ENCODE peak calls at places on chromosome 19, in eight cellular contexts. One of them, this sample, is unnamed. For H3K4me1, the result is how much of the 10 kb centered on the place peaks cover.

GRCh38 chr19:53824134-53824611 is at the start of gene NLRP12:
- DNase-seq in esophagus squamous epithelium: no peak
- DNase-seq in body of pancreas: no peak
- DNase-seq in breast epithelium: no peak
- DNase-seq in A549: no peak
- DNase-seq in right lobe of liver: peak
- DNase-seq in heart left ventricle: peak
- DNase-seq in gastrocnemius medialis: no peak
- DNase-seq in this sample: peak

GRCh38 chr19:22331521-22331920 is 45.3 kb downstream of the ZNF729 start:
- DNase-seq in gastrocnemius medialis: no peak
- DNase-seq in body of pancreas: no peak
- DNase-seq in right lobe of liver: no peak
- DNase-seq in esophagus squamous epithelium: no peak
- DNase-seq in breast epithelium: no peak
- DNase-seq in A549: no peak
- DNase-seq in heart left ventricle: no peak
- DNase-seq in this sample: no peak

GRCh38 chr19:48819366-48819816 is 8.6 kb upstream of the BCAT2 start:
- DNase-seq in gastrocnemius medialis: peak
- DNase-seq in right lobe of liver: peak
- DNase-seq in breast epithelium: peak
- DNase-seq in heart left ventricle: peak
- DNase-seq in body of pancreas: peak
- DNase-seq in esophagus squamous epithelium: no peak
- DNase-seq in A549: peak
- DNase-seq in this sample: peak

GRCh38 chr19:36686365-36687213 is 823 bp upstream of the ZNF567 start:
- DNase-seq in right lobe of liver: peak
- DNase-seq in breast epithelium: no peak
- DNase-seq in A549: no peak
- DNase-seq in heart left ventricle: no peak
- DNase-seq in esophagus squamous epithelium: no peak
- DNase-seq in body of pancreas: peak
- DNase-seq in gastrocnemius medialis: no peak
- DNase-seq in this sample: peak

GRCh38 chr19:13799669-13800068 is 4.4 kb downstream of the ZSWIM4 start:
- DNase-seq in body of pancreas: no peak
- DNase-seq in A549: no peak
- DNase-seq in breast epithelium: no peak
- DNase-seq in esophagus squamous epithelium: no peak
- DNase-seq in gastrocnemius medialis: no peak
- DNase-seq in heart left ventricle: no peak
- DNase-seq in right lobe of liver: no peak
- DNase-seq in this sample: no peak

GRCh38 chr19:13181747-13182388 is 31.7 kb downstream of the IER2 start:
- DNase-seq in A549: no peak
- DNase-seq in esophagus squamous epithelium: no peak
- DNase-seq in breast epithelium: peak
- DNase-seq in right lobe of liver: peak
- DNase-seq in heart left ventricle: peak
- DNase-seq in body of pancreas: peak
- DNase-seq in gastrocnemius medialis: no peak
- DNase-seq in this sample: peak

GRCh38 chr19:38486731-38487336 is 53.3 kb downstream of the RYR1 start:
- DNase-seq in breast epithelium: no peak
- DNase-seq in gastrocnemius medialis: no peak
- DNase-seq in heart left ventricle: no peak
- DNase-seq in body of pancreas: no peak
- DNase-seq in right lobe of liver: no peak
- DNase-seq in esophagus squamous epithelium: no peak
- DNase-seq in A549: no peak
- DNase-seq in this sample: no peak

GRCh38 chr19:1914826-1915341 is 9.7 kb downstream of the ADAT3 start:
- DNase-seq in breast epithelium: no peak
- DNase-seq in heart left ventricle: no peak
- DNase-seq in esophagus squamous epithelium: no peak
- DNase-seq in A549: no peak
- DNase-seq in right lobe of liver: no peak
- DNase-seq in gastrocnemius medialis: no peak
- DNase-seq in body of pancreas: no peak
- DNase-seq in this sample: no peak

GRCh38 chr19:13621413-13621812 is 115.1 kb upstream of the CACNA1A start:
- DNase-seq in heart left ventricle: no peak
- DNase-seq in gastrocnemius medialis: no peak
- DNase-seq in esophagus squamous epithelium: no peak
- DNase-seq in breast epithelium: no peak
- DNase-seq in right lobe of liver: no peak
- DNase-seq in body of pancreas: no peak
- DNase-seq in A549: peak
- DNase-seq in this sample: peak

GRCh38 chr19:29671393-29672076 is 6.3 kb downstream of the PLEKHF1 start:
- DNase-seq in heart left ventricle: peak
- DNase-seq in esophagus squamous epithelium: peak
- DNase-seq in body of pancreas: peak
- DNase-seq in A549: peak
- DNase-seq in gastrocnemius medialis: peak
- DNase-seq in breast epithelium: peak
- DNase-seq in right lobe of liver: no peak
- DNase-seq in this sample: no peak

GRCh38 chr19:13610042-13610691 is 103.9 kb upstream of the CACNA1A start:
- DNase-seq in body of pancreas: no peak
- DNase-seq in esophagus squamous epithelium: no peak
- DNase-seq in right lobe of liver: no peak
- DNase-seq in breast epithelium: no peak
- DNase-seq in A549: peak
- DNase-seq in gastrocnemius medialis: no peak
- DNase-seq in heart left ventricle: no peak
- DNase-seq in this sample: no peak

GRCh38 chr19:13788991-13789390 is 6.3 kb upstream of the ZSWIM4 start:
- DNase-seq in heart left ventricle: peak
- DNase-seq in breast epithelium: peak
- DNase-seq in body of pancreas: no peak
- DNase-seq in gastrocnemius medialis: no peak
- DNase-seq in esophagus squamous epithelium: no peak
- DNase-seq in right lobe of liver: no peak
- DNase-seq in A549: no peak
- DNase-seq in this sample: no peak

GRCh38 chr19:34259367-34259865 is 5.1 kb downstream of the GARRE1 start:
- DNase-seq in heart left ventricle: no peak
- DNase-seq in right lobe of liver: no peak
- DNase-seq in gastrocnemius medialis: no peak
- DNase-seq in breast epithelium: no peak
- DNase-seq in A549: no peak
- DNase-seq in esophagus squamous epithelium: no peak
- DNase-seq in body of pancreas: no peak
- DNase-seq in this sample: no peak

GRCh38 chr19:14474827-14475226 is 327 bp downstream of the PTGER1 start:
- DNase-seq in esophagus squamous epithelium: no peak
- DNase-seq in heart left ventricle: no peak
- DNase-seq in A549: no peak
- DNase-seq in right lobe of liver: no peak
- DNase-seq in gastrocnemius medialis: no peak
- DNase-seq in breast epithelium: no peak
- DNase-seq in body of pancreas: no peak
- DNase-seq in this sample: no peak

GRCh38 chr19:4495471-4495870 is 22.8 kb downstream of the PLIN4 start:
- DNase-seq in body of pancreas: no peak
- DNase-seq in heart left ventricle: no peak
- DNase-seq in breast epithelium: no peak
- DNase-seq in A549: peak
- DNase-seq in gastrocnemius medialis: no peak
- DNase-seq in right lobe of liver: no peak
- DNase-seq in esophagus squamous epithelium: no peak
- DNase-seq in this sample: no peak
- TF ChIP-seq CTCF in body of pancreas: peak
- TF ChIP-seq CTCF in heart left ventricle: no peak
- TF ChIP-seq CTCF in breast epithelium: no peak
- TF ChIP-seq CTCF in A549: peak
- TF ChIP-seq CTCF in gastrocnemius medialis: no peak
- TF ChIP-seq CTCF in right lobe of liver: peak
- TF ChIP-seq CTCF in esophagus squamous epithelium: peak
- TF ChIP-seq CTCF in this sample: no peak

DNA sequence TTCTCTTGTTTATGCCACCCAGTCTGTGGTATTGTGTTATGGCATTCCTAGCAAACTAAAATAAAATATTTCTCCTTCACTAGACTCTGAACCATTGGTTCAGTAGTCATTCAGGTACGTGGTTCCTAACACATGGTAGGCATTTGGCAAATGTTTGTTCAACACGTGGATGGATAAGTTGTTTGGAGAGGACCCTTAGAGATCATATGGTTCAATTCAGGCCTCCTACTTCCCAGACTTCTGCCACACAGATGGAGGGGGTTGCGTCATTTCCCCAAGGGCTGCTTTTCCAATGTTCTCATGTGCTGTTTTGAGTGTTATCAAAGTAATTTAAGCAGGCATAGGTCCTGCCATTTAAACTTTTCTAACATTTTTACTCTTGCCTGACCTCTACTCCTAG is 6.7 kb downstream of the CXCL17 start:
- DNase-seq in A549: no peak
- DNase-seq in breast epithelium: no peak
- DNase-seq in right lobe of liver: no peak
- DNase-seq in gastrocnemius medialis: no peak
- DNase-seq in body of pancreas: no peak
- DNase-seq in heart left ventricle: no peak
- DNase-seq in esophagus squamous epithelium: no peak
- DNase-seq in this sample: no peak
- TF ChIP-seq POLR2A in A549: no peak
- TF ChIP-seq POLR2A in breast epithelium: no peak
- TF ChIP-seq POLR2A in right lobe of liver: no peak
- TF ChIP-seq POLR2A in gastrocnemius medialis: no peak
- TF ChIP-seq POLR2A in body of pancreas: no peak
- TF ChIP-seq POLR2A in heart left ventricle: no peak
- TF ChIP-seq POLR2A in esophagus squamous epithelium: no peak
- TF ChIP-seq POLR2A in this sample: no peak

GRCh38 chr19:18321729-18322091 is 1.2 kb downstream of the LSM4 start:
- DNase-seq in gastrocnemius medialis: no peak
- DNase-seq in breast epithelium: no peak
- DNase-seq in esophagus squamous epithelium: no peak
- DNase-seq in body of pancreas: no peak
- DNase-seq in right lobe of liver: no peak
- DNase-seq in A549: no peak
- DNase-seq in heart left ventricle: no peak
- DNase-seq in this sample: no peak

GRCh38 chr19:18319591-18320135 is 3.2 kb downstream of the LSM4 start:
- DNase-seq in A549: no peak
- DNase-seq in gastrocnemius medialis: no peak
- DNase-seq in body of pancreas: peak
- DNase-seq in right lobe of liver: no peak
- DNase-seq in heart left ventricle: no peak
- DNase-seq in breast epithelium: no peak
- DNase-seq in esophagus squamous epithelium: no peak
- DNase-seq in this sample: peak

GRCh38 chr19:18322318-18322758 is 538 bp downstream of the LSM4 start:
- DNase-seq in body of pancreas: no peak
- DNase-seq in esophagus squamous epithelium: no peak
- DNase-seq in gastrocnemius medialis: no peak
- DNase-seq in A549: peak
- DNase-seq in heart left ventricle: peak
- DNase-seq in right lobe of liver: peak
- DNase-seq in breast epithelium: no peak
- DNase-seq in this sample: peak

GRCh38 chr19:18320865-18321728 is 1.8 kb downstream of the LSM4 start:
- DNase-seq in right lobe of liver: no peak
- DNase-seq in heart left ventricle: peak
- DNase-seq in A549: no peak
- DNase-seq in gastrocnemius medialis: no peak
- DNase-seq in body of pancreas: no peak
- DNase-seq in breast epithelium: no peak
- DNase-seq in esophagus squamous epithelium: no peak
- DNase-seq in this sample: no peak

DNA sequence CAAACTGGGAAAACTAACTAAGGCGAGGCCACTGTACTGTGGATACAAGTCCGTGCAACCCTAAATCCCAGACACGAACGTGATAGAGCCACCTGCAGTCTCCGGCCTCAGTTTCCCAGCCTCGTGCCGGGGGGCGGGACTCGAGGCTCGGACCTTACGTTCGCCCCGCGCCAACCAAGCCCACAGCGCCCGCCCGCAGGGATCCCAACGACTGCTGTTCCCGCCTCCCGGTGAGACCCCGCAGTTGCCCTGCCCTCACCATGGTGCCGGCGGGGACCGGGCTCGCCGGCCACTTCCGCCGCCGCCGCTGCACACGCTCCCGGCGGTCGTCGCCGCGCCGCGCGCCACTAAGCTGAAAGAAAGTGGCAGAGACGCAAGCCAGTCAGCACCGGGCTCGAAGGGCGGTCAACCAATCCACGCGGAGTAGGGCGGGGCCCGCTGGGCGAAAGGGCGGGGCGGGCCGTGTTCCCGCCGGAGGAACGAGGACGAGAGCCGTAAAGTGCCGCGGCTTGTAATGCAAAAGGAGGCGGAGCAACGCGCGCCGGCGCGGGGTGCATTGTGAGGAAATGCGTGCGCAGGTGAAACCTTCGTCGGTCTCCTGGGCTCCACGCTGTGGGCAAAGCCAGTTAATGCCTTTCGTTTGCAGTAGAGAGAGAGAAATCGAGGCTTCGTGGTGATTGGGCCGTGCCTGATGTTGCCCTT is at the start of gene LSM4:
- DNase-seq in A549: peak
- DNase-seq in gastrocnemius medialis: peak
- DNase-seq in esophagus squamous epithelium: peak
- DNase-seq in breast epithelium: peak
- DNase-seq in heart left ventricle: peak
- DNase-seq in right lobe of liver: peak
- DNase-seq in body of pancreas: peak
- DNase-seq in this sample: peak
- H3K4me1 ChIP-seq in A549: under half
- H3K4me1 ChIP-seq in gastrocnemius medialis: under half
- H3K4me1 ChIP-seq in esophagus squamous epithelium: under half
- H3K4me1 ChIP-seq in breast epithelium: under half
- H3K4me1 ChIP-seq in heart left ventricle: half or more
- H3K4me1 ChIP-seq in right lobe of liver: half or more
- H3K4me1 ChIP-seq in body of pancreas: half or more
- H3K4me1 ChIP-seq in this sample: under half

DNA sequence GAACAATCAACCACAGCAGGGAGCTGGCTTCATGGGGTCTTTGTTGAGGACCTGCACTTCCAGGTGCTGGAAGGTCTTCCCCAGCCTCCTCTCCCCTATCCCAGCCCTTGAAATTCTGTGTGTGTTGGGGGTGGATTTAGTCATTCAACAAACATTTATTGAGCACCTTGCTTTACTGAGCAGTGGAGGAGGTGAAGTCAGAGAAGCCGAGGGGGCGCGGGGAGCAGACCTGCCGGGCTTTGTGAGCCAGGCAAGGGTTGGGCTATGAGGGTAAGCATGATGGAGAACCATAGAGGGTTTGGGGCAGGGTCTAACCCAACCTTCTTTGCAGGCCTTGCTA is 3.5 kb upstream of the C19orf85 start:
- DNase-seq in gastrocnemius medialis: no peak
- DNase-seq in A549: no peak
- DNase-seq in body of pancreas: no peak
- DNase-seq in heart left ventricle: no peak
- DNase-seq in esophagus squamous epithelium: no peak
- DNase-seq in right lobe of liver: no peak
- DNase-seq in breast epithelium: no peak
- DNase-seq in this sample: no peak
- TF ChIP-seq CTCF in gastrocnemius medialis: no peak
- TF ChIP-seq CTCF in A549: peak
- TF ChIP-seq CTCF in body of pancreas: no peak
- TF ChIP-seq CTCF in heart left ventricle: no peak
- TF ChIP-seq CTCF in esophagus squamous epithelium: no peak
- TF ChIP-seq CTCF in right lobe of liver: peak
- TF ChIP-seq CTCF in breast epithelium: no peak
- TF ChIP-seq CTCF in this sample: peak

GRCh38 chr19:58319241-58319640 is 7.6 kb upstream of the ZSCAN22 start:
- DNase-seq in gastrocnemius medialis: no peak
- DNase-seq in breast epithelium: peak
- DNase-seq in right lobe of liver: no peak
- DNase-seq in body of pancreas: no peak
- DNase-seq in heart left ventricle: no peak
- DNase-seq in A549: no peak
- DNase-seq in esophagus squamous epithelium: no peak
- DNase-seq in this sample: no peak
- TF ChIP-seq POLR2A in gastrocnemius medialis: no peak
- TF ChIP-seq POLR2A in breast epithelium: no peak
- TF ChIP-seq POLR2A in right lobe of liver: no peak
- TF ChIP-seq POLR2A in body of pancreas: no peak
- TF ChIP-seq POLR2A in heart left ventricle: no peak
- TF ChIP-seq POLR2A in A549: no peak
- TF ChIP-seq POLR2A in esophagus squamous epithelium: no peak
- TF ChIP-seq POLR2A in this sample: no peak

This sample was measured in adrenal gland.